ENCODE peak calls at places on chromosomes 11 and 22, in seven cellular contexts. One of them, this sample, is unnamed.

GRCh38 chr22:42553475-42554361 is at the start of gene SERHL2:
- DNase-seq in AG04450: peak; percentile 33
- DNase-seq in GM04504: peak; percentile 38
- DNase-seq in HTR-8/SVneo: peak; percentile 37
- DNase-seq in BE2C: peak; percentile 97
- DNase-seq in mucosa of descending colon: peak; percentile 93
- DNase-seq in posterior vena cava: peak; percentile 95
- DNase-seq in this sample: peak; percentile 92

GRCh38 chr22:37525073-37525745 is 6.0 kb upstream of the CARD10 start:
- DNase-seq in AG04450: peak; percentile 52
- DNase-seq in GM04504: no peak
- DNase-seq in HTR-8/SVneo: peak; percentile 78
- DNase-seq in BE2C: no peak
- DNase-seq in mucosa of descending colon: peak; percentile 54
- DNase-seq in posterior vena cava: no peak
- DNase-seq in this sample: no peak

GRCh38 chr11:100709233-100709999 is 22.3 kb downstream of the ARHGAP42 start:
- DNase-seq in AG04450: no peak
- DNase-seq in GM04504: no peak
- DNase-seq in HTR-8/SVneo: peak; percentile 74
- DNase-seq in BE2C: no peak
- DNase-seq in mucosa of descending colon: no peak
- DNase-seq in posterior vena cava: no peak
- DNase-seq in this sample: no peak

GRCh38 chr22:30196141-30196866 is 50.3 kb downstream of the LIF start:
- DNase-seq in AG04450: peak; percentile 100
- DNase-seq in GM04504: peak; percentile 98
- DNase-seq in HTR-8/SVneo: peak; percentile 69
- DNase-seq in BE2C: no peak
- DNase-seq in mucosa of descending colon: peak; percentile 83
- DNase-seq in posterior vena cava: peak; percentile 94
- DNase-seq in this sample: peak; percentile 80

GRCh38 chr11:1843098-1843473 is 4.3 kb downstream of the TNNI2 start:
- DNase-seq in AG04450: no peak
- DNase-seq in GM04504: no peak
- DNase-seq in HTR-8/SVneo: no peak
- DNase-seq in BE2C: no peak
- DNase-seq in mucosa of descending colon: peak; percentile 47
- DNase-seq in posterior vena cava: no peak
- DNase-seq in this sample: no peak

GRCh38 chr11:10481567-10482349 is 26.7 kb downstream of the AMPD3 start:
- DNase-seq in AG04450: peak; percentile 41
- DNase-seq in GM04504: no peak
- DNase-seq in HTR-8/SVneo: no peak
- DNase-seq in BE2C: no peak
- DNase-seq in mucosa of descending colon: no peak
- DNase-seq in posterior vena cava: no peak
- DNase-seq in this sample: no peak

GRCh38 chr11:18408558-18409242 is 3.4 kb upstream of the LDHC start:
- DNase-seq in AG04450: no peak
- DNase-seq in GM04504: no peak
- DNase-seq in HTR-8/SVneo: no peak
- DNase-seq in BE2C: no peak
- DNase-seq in mucosa of descending colon: no peak
- DNase-seq in posterior vena cava: no peak
- DNase-seq in this sample: no peak

GRCh38 chr11:72743321-72744221 is 8.6 kb downstream of the ARAP1 start:
- DNase-seq in AG04450: no peak
- DNase-seq in GM04504: no peak
- DNase-seq in HTR-8/SVneo: no peak
- DNase-seq in BE2C: no peak
- DNase-seq in mucosa of descending colon: peak; percentile 55
- DNase-seq in posterior vena cava: no peak
- DNase-seq in this sample: no peak

GRCh38 chr22:46455453-46455852 is 82.0 kb downstream of the CELSR1 start:
- DNase-seq in AG04450: no peak
- DNase-seq in GM04504: no peak
- DNase-seq in HTR-8/SVneo: no peak
- DNase-seq in BE2C: no peak
- DNase-seq in mucosa of descending colon: peak; percentile 15
- DNase-seq in posterior vena cava: no peak
- DNase-seq in this sample: no peak

GRCh38 chr11:65574963-65575567 is 788 bp upstream of the EHBP1L1 start:
- DNase-seq in AG04450: no peak
- DNase-seq in GM04504: no peak
- DNase-seq in HTR-8/SVneo: no peak
- DNase-seq in BE2C: no peak
- DNase-seq in mucosa of descending colon: peak; percentile 74
- DNase-seq in posterior vena cava: peak; percentile 82
- DNase-seq in this sample: no peak

GRCh38 chr22:43263645-43264514 is 76.9 kb upstream of the TTLL12 start:
- DNase-seq in AG04450: peak; percentile 15
- DNase-seq in GM04504: peak; percentile 21
- DNase-seq in HTR-8/SVneo: peak; percentile 79
- DNase-seq in BE2C: peak; percentile 83
- DNase-seq in mucosa of descending colon: peak; percentile 80
- DNase-seq in posterior vena cava: peak; percentile 87
- DNase-seq in this sample: peak; percentile 67

GRCh38 chr22:19152942-19153883 is 3.1 kb upstream of the GSC2 start:
- DNase-seq in AG04450: no peak
- DNase-seq in GM04504: no peak
- DNase-seq in HTR-8/SVneo: no peak
- DNase-seq in BE2C: no peak
- DNase-seq in mucosa of descending colon: no peak
- DNase-seq in posterior vena cava: no peak
- DNase-seq in this sample: no peak

GRCh38 chr11:118230088-118230487 is 5.3 kb upstream of the JAML start:
- DNase-seq in AG04450: no peak
- DNase-seq in GM04504: no peak
- DNase-seq in HTR-8/SVneo: no peak
- DNase-seq in BE2C: no peak
- DNase-seq in mucosa of descending colon: no peak
- DNase-seq in posterior vena cava: no peak
- DNase-seq in this sample: no peak

GRCh38 chr22:29457730-29458129 is 19.3 kb downstream of the RFPL1 start:
- DNase-seq in AG04450: no peak
- DNase-seq in GM04504: peak; percentile 13
- DNase-seq in HTR-8/SVneo: peak; percentile 66
- DNase-seq in BE2C: peak; percentile 71
- DNase-seq in mucosa of descending colon: no peak
- DNase-seq in posterior vena cava: peak; percentile 34
- DNase-seq in this sample: no peak

GRCh38 chr22:45228401-45228754 is 12.3 kb downstream of the KIAA0930 start:
- DNase-seq in AG04450: no peak
- DNase-seq in GM04504: no peak
- DNase-seq in HTR-8/SVneo: no peak
- DNase-seq in BE2C: no peak
- DNase-seq in mucosa of descending colon: no peak
- DNase-seq in posterior vena cava: no peak
- DNase-seq in this sample: no peak

GRCh38 chr22:32410459-32410858 is 1.6 kb downstream of the RTCB start:
- DNase-seq in AG04450: no peak
- DNase-seq in GM04504: no peak
- DNase-seq in HTR-8/SVneo: no peak
- DNase-seq in BE2C: no peak
- DNase-seq in mucosa of descending colon: no peak
- DNase-seq in posterior vena cava: no peak
- DNase-seq in this sample: no peak

GRCh38 chr22:27454807-27455450 is 346.6 kb downstream of the MN1 start:
- DNase-seq in AG04450: no peak
- DNase-seq in GM04504: no peak
- DNase-seq in HTR-8/SVneo: no peak
- DNase-seq in BE2C: no peak
- DNase-seq in mucosa of descending colon: no peak
- DNase-seq in posterior vena cava: no peak
- DNase-seq in this sample: no peak

GRCh38 chr22:17772249-17772962 is 1.9 kb downstream of the BID start:
- DNase-seq in AG04450: no peak
- DNase-seq in GM04504: no peak
- DNase-seq in HTR-8/SVneo: peak; percentile 79
- DNase-seq in BE2C: peak; percentile 63
- DNase-seq in mucosa of descending colon: no peak
- DNase-seq in posterior vena cava: no peak
- DNase-seq in this sample: peak; percentile 65

GRCh38 chr11:116823031-116823843 is at the start of gene APOA4:
- DNase-seq in AG04450: no peak
- DNase-seq in GM04504: no peak
- DNase-seq in HTR-8/SVneo: no peak
- DNase-seq in BE2C: no peak
- DNase-seq in mucosa of descending colon: no peak
- DNase-seq in posterior vena cava: no peak
- DNase-seq in this sample: no peak

GRCh38 chr11:64558065-64558745 is 32.8 kb upstream of the SLC22A12 start:
- DNase-seq in AG04450: no peak
- DNase-seq in GM04504: no peak
- DNase-seq in HTR-8/SVneo: no peak
- DNase-seq in BE2C: no peak
- DNase-seq in mucosa of descending colon: no peak
- DNase-seq in posterior vena cava: peak; percentile 72
- DNase-seq in this sample: no peak

GRCh38 chr11:28384418-28384817 is 276.2 kb downstream of the METTL15 start:
- DNase-seq in AG04450: peak; percentile 76
- DNase-seq in GM04504: peak; percentile 94
- DNase-seq in HTR-8/SVneo: no peak
- DNase-seq in BE2C: no peak
- DNase-seq in mucosa of descending colon: no peak
- DNase-seq in posterior vena cava: no peak
- DNase-seq in this sample: no peak

GRCh38 chr11:131885371-131885770 is 515.0 kb downstream of the NTM start:
- DNase-seq in AG04450: no peak
- DNase-seq in GM04504: no peak
- DNase-seq in HTR-8/SVneo: no peak
- DNase-seq in BE2C: no peak
- DNase-seq in mucosa of descending colon: no peak
- DNase-seq in posterior vena cava: no peak
- DNase-seq in this sample: no peak

GRCh38 chr22:44362249-44363040 is 49.7 kb upstream of the SHISAL1 start:
- DNase-seq in AG04450: no peak
- DNase-seq in GM04504: no peak
- DNase-seq in HTR-8/SVneo: no peak
- DNase-seq in BE2C: no peak
- DNase-seq in mucosa of descending colon: no peak
- DNase-seq in posterior vena cava: peak; percentile 30
- DNase-seq in this sample: peak; percentile 12

GRCh38 chr11:72773291-72773690 is 20.6 kb downstream of the STARD10 start:
- DNase-seq in AG04450: peak; percentile 57
- DNase-seq in GM04504: peak; percentile 70
- DNase-seq in HTR-8/SVneo: peak; percentile 86
- DNase-seq in BE2C: peak; percentile 92
- DNase-seq in mucosa of descending colon: no peak
- DNase-seq in posterior vena cava: no peak
- DNase-seq in this sample: no peak

GRCh38 chr11:58757449-58757848 is 25.7 kb upstream of the GLYAT start:
- DNase-seq in AG04450: no peak
- DNase-seq in GM04504: no peak
- DNase-seq in HTR-8/SVneo: no peak
- DNase-seq in BE2C: no peak
- DNase-seq in mucosa of descending colon: no peak
- DNase-seq in posterior vena cava: no peak
- DNase-seq in this sample: no peak

GRCh38 chr11:82494988-82495432 is 238.7 kb downstream of the FAM181B start:
- DNase-seq in AG04450: no peak
- DNase-seq in GM04504: no peak
- DNase-seq in HTR-8/SVneo: no peak
- DNase-seq in BE2C: peak; percentile 31
- DNase-seq in mucosa of descending colon: no peak
- DNase-seq in posterior vena cava: no peak
- DNase-seq in this sample: no peak

GRCh38 chr22:36991220-36991619 is 28.0 kb downstream of the TST start:
- DNase-seq in AG04450: no peak
- DNase-seq in GM04504: no peak
- DNase-seq in HTR-8/SVneo: no peak
- DNase-seq in BE2C: no peak
- DNase-seq in mucosa of descending colon: no peak
- DNase-seq in posterior vena cava: peak; percentile 49
- DNase-seq in this sample: no peak

GRCh38 chr22:40216041-40216756 is 38.5 kb downstream of the TNRC6B start:
- DNase-seq in AG04450: no peak
- DNase-seq in GM04504: no peak
- DNase-seq in HTR-8/SVneo: no peak
- DNase-seq in BE2C: no peak
- DNase-seq in mucosa of descending colon: no peak
- DNase-seq in posterior vena cava: no peak
- DNase-seq in this sample: no peak

GRCh38 chr11:25755918-25756584 is 575.9 kb upstream of the ANO3 start:
- DNase-seq in AG04450: no peak
- DNase-seq in GM04504: no peak
- DNase-seq in HTR-8/SVneo: no peak
- DNase-seq in BE2C: no peak
- DNase-seq in mucosa of descending colon: peak; percentile 12
- DNase-seq in posterior vena cava: peak; percentile 64
- DNase-seq in this sample: no peak

GRCh38 chr22:34851918-34852662 is 213.9 kb upstream of the ISX start:
- DNase-seq in AG04450: no peak
- DNase-seq in GM04504: no peak
- DNase-seq in HTR-8/SVneo: no peak
- DNase-seq in BE2C: no peak
- DNase-seq in mucosa of descending colon: no peak
- DNase-seq in posterior vena cava: no peak
- DNase-seq in this sample: no peak

GRCh38 chr11:120784566-120785251 is 239.2 kb upstream of the TBCEL start:
- DNase-seq in AG04450: no peak
- DNase-seq in GM04504: no peak
- DNase-seq in HTR-8/SVneo: no peak
- DNase-seq in BE2C: peak; percentile 62
- DNase-seq in mucosa of descending colon: no peak
- DNase-seq in posterior vena cava: no peak
- DNase-seq in this sample: no peak

GRCh38 chr11:76680517-76681425 is 10.2 kb upstream of the LRRC32 start:
- DNase-seq in AG04450: no peak
- DNase-seq in GM04504: no peak
- DNase-seq in HTR-8/SVneo: peak; percentile 90
- DNase-seq in BE2C: peak; percentile 91
- DNase-seq in mucosa of descending colon: no peak
- DNase-seq in posterior vena cava: peak; percentile 89
- DNase-seq in this sample: peak; percentile 70

GRCh38 chr11:103803062-103803461 is 233.4 kb upstream of the DDI1 start:
- DNase-seq in AG04450: no peak
- DNase-seq in GM04504: peak; percentile 38
- DNase-seq in HTR-8/SVneo: no peak
- DNase-seq in BE2C: no peak
- DNase-seq in mucosa of descending colon: no peak
- DNase-seq in posterior vena cava: no peak
- DNase-seq in this sample: no peak